ENCODE peak calls at places on chromosomes 5 and 9, in ten cellular contexts. O is GM23248, P is fibroblast of lung, H is A549, D is cardiac muscle cell, Z is transverse colon, R is H9, F is upper lobe of right lung, X is tibial nerve, C is SJSA1. U is an unnamed sample.
A peak's percentile ranks its signal among the peaks of the same experiment; 100 is the strongest.

GRCh38 chr5:16135506-16135905 is 44.1 kb downstream of the MARCHF11 start:
- DNase-seq in F (no peak), X (no peak), C (no peak), R (no peak), Z (no peak), D (no peak), P (no peak), O (no peak), H (no peak), U (no peak)

GRCh38 chr9:119368681-119369581 is at the start of gene BRINP1:
- DNase-seq in X (no peak), H (peak; percentile 19), O (peak; percentile 82), D (peak; percentile 90), Z (no peak), R (peak; percentile 80), C (no peak), P (peak; percentile 74), F (peak; percentile 65), U (no peak)

GRCh38 chr9:35771079-35771441 is 17.0 kb upstream of the MSMP start:
- DNase-seq in X (peak; percentile 40), D (no peak), H (no peak), C (no peak), O (no peak), Z (no peak), R (no peak), F (no peak), P (no peak), U (peak; percentile 35)

GRCh38 chr9:14992516-14992915 is 82.3 kb upstream of the FREM1 start:
- DNase-seq in P (no peak), D (no peak), X (no peak), Z (no peak), H (no peak), R (no peak), F (no peak), C (no peak), O (peak; percentile 53), U (no peak)

GRCh38 chr5:77679791-77680190 is 41.3 kb upstream of the OTP start:
- DNase-seq in C (no peak), P (no peak), Z (no peak), R (no peak), O (peak; percentile 75), D (no peak), H (peak; percentile 11), F (no peak), X (no peak), U (no peak)

GRCh38 chr5:132497488-132497997 is 7.0 kb upstream of the IRF1 start:
- DNase-seq in R (peak; percentile 66), H (peak; percentile 82), O (peak; percentile 97), Z (peak; percentile 55), P (peak; percentile 95), D (peak; percentile 28), F (peak; percentile 75), C (peak; percentile 98), X (peak; percentile 25), U (peak; percentile 86)

GRCh38 chr9:8651126-8651525 is 851.5 kb upstream of the DMAC1 start:
- DNase-seq in H (no peak), C (no peak), X (no peak), D (no peak), F (no peak), O (no peak), R (no peak), Z (no peak), P (no peak), U (no peak)

GRCh38 chr5:35926389-35927051 is 11.9 kb downstream of the CAPSL start:
- DNase-seq in D (peak; percentile 74), H (peak; percentile 51), F (no peak), O (peak; percentile 59), R (peak; percentile 76), C (peak; percentile 54), P (peak; percentile 20), X (peak; percentile 81), Z (peak; percentile 26), U (peak; percentile 84)

GRCh38 chr9:88835038-88835466 is 156.2 kb upstream of the S1PR3 start:
- DNase-seq in F (no peak), P (peak; percentile 94), H (no peak), R (no peak), C (no peak), Z (no peak), O (peak; percentile 52), D (no peak), X (no peak), U (peak; percentile 22)

DNA sequence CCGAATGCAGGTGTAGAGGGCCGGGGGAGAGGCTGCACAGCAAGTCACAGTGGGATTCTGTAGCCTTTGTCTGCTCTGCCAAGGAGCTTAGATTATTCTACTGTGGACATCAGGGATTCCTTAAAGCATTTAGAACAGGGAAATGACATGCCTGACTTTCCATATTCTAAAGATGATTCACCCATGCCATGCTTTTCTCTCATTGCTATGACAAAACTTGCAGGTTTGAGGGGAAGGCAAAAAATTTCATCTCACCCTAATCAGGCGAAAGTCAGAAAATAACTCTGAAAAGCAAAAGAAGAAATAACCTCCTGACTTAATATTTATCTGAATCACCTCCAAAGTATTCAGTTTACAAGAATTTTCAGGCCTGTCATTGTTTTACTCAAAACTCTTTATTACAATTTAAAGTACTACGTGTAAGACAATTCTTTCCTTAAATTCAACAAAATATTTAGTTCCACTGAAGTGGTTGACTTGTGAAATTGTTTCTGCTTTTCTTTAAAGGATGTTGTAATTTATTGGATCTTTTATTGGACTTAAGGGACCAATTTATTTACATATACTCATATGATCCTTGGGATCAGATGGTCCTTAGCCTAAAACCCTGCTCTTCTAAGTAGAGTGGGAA is 30.0 kb upstream of the GAS1 start:
- DNase-seq in F (no peak), R (no peak), C (no peak), O (peak; percentile 74), Z (no peak), H (no peak), D (no peak), P (peak; percentile 12), X (no peak), U (no peak)
- H3K4me1 ChIP-seq in F (no peaks in the 10 kb centered on the region), R (no peaks in the 10 kb centered on the region), C (peaks cover 6% of the 10 kb centered on the region), O (peaks cover 46% of the 10 kb centered on the region), Z (no peaks in the 10 kb centered on the region), H (no peaks in the 10 kb centered on the region), D (no peaks in the 10 kb centered on the region), P (peaks cover 3% of the 10 kb centered on the region), X (peaks cover 10% of the 10 kb centered on the region), U (no peaks in the 10 kb centered on the region)

GRCh38 chr5:67205981-67206380 is 9.4 kb upstream of the CD180 start:
- DNase-seq in R (no peak), H (no peak), P (no peak), X (no peak), D (no peak), O (no peak), C (no peak), Z (no peak), F (no peak), U (no peak)

GRCh38 chr5:67204821-67205220 is 8.2 kb upstream of the CD180 start:
- DNase-seq in Z (no peak), F (no peak), R (no peak), O (no peak), C (no peak), H (no peak), P (no peak), D (no peak), X (no peak), U (no peak)

GRCh38 chr5:67208403-67208802 is 11.8 kb upstream of the CD180 start:
- DNase-seq in R (no peak), Z (no peak), X (no peak), C (no peak), F (no peak), P (no peak), H (no peak), D (no peak), O (no peak), U (no peak)

GRCh38 chr5:67209141-67209771 is 12.7 kb upstream of the CD180 start:
- DNase-seq in P (peak; percentile 73), Z (peak; percentile 64), D (peak; percentile 84), R (peak; percentile 81), H (peak; percentile 84), O (peak; percentile 76), C (peak; percentile 58), F (no peak), X (peak; percentile 94), U (peak; percentile 85)

DNA sequence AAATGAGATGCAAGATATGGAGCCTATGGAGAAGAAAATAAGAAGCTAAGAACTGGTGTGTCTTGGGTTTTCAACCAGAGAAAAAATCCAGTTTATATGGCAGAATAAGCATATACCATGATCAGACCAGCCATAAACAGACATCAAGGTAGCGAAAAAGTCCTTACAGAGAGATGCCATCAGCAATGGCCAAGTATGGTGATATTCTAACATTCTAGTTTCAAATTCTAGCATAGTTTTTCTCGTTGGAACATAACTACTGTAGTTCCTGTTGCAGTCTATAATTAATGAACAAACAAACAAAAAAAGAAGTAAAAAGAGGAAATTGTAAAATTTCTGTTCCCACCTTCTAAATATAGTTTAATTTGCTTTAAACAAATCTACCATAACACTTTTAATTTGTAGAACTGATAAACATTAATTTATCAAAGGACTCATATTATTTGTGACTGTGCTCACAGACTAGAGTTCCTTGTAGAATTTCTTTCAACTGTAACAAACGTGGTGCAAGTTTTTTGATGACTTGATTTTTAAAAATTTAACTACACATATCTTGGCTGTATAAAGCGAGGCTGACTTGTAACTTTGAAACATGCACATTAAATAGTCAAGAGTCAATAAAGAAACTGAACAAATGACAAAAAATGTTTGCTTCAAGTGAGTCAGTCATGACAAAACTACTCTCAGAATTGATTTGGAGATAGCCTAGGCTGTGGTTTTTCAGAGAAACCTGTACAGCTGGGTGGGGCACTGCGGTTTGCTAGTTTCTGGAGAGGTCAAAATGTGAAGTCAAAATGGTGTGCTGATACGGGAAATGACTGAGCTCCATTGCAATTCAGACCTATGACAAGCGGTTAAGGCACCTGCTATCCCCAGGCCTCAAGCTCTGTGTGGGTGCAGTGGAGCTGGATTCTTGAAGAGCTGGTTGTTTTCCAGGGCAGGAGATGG is 10.1 kb upstream of the CD180 start:
- DNase-seq in P (peak; percentile 98), D (no peak), R (no peak), Z (peak; percentile 78), C (peak; percentile 54), F (peak; percentile 69), H (peak; percentile 84), O (peak; percentile 33), X (no peak), U (peak; percentile 97)
- H3K4me1 ChIP-seq in P (no peaks in the 10 kb centered on the region), D (no peaks in the 10 kb centered on the region), R (no peaks in the 10 kb centered on the region), Z (peaks cover 10% of the 10 kb centered on the region), C (peaks cover 14% of the 10 kb centered on the region), F (peaks cover 21% of the 10 kb centered on the region), H (peaks cover 33% of the 10 kb centered on the region), O (peaks cover 4% of the 10 kb centered on the region), X (peaks cover 10% of the 10 kb centered on the region), U (peaks cover 40% of the 10 kb centered on the region)

GRCh38 chr9:128027705-128028104 is 39.4 kb downstream of the NAIF1 start:
- DNase-seq in D (no peak), X (no peak), H (no peak), O (no peak), Z (no peak), C (no peak), P (no peak), R (no peak), F (no peak), U (no peak)
- H3K4me1 ChIP-seq in D (no peaks in the 10 kb centered on the region), X (peaks cover 5% of the 10 kb centered on the region), H (peaks cover 14% of the 10 kb centered on the region), O (peaks cover 3% of the 10 kb centered on the region), Z (no peaks in the 10 kb centered on the region), C (peaks cover 13% of the 10 kb centered on the region), P (no peaks in the 10 kb centered on the region), R (no peaks in the 10 kb centered on the region), F (peaks cover 11% of the 10 kb centered on the region), U (peaks cover 4% of the 10 kb centered on the region)

GRCh38 chr5:173747876-173748275 is 131.4 kb upstream of the BOD1 start:
- DNase-seq in D (no peak), X (no peak), F (no peak), O (no peak), Z (no peak), P (no peak), C (no peak), H (no peak), R (no peak), U (no peak)
- H3K4me1 ChIP-seq in D (peaks cover 11% of the 10 kb centered on the region), X (peaks cover 5% of the 10 kb centered on the region), F (peaks cover 6% of the 10 kb centered on the region), O (peaks cover 9% of the 10 kb centered on the region), Z (no peaks in the 10 kb centered on the region), P (no peaks in the 10 kb centered on the region), C (peaks cover 15% of the 10 kb centered on the region), H (peaks cover 16% of the 10 kb centered on the region), R (peaks cover 10% of the 10 kb centered on the region), U (peaks cover 17% of the 10 kb centered on the region)

U was measured in PC-3.